ENCODE peak calls at places on chromosomes 5 and 9, in eight cellular contexts. One of them, this sample, is unnamed.

GRCh38 chr5:154365823-154366222 is 80.0 kb upstream of the SAP30L start:
- DNase-seq in PC-3: peak
- DNase-seq in fibroblast of mammary gland: peak
- DNase-seq in psoas muscle: no peak
- DNase-seq in right lobe of liver: no peak
- DNase-seq in cardiac muscle cell: no peak
- DNase-seq in CD8-positive, alpha-beta T cell: no peak
- DNase-seq in tibial artery: no peak
- DNase-seq in this sample: no peak

GRCh38 chr5:173807150-173807784 is 80.9 kb upstream of the CPEB4 start:
- DNase-seq in PC-3: no peak
- DNase-seq in fibroblast of mammary gland: no peak
- DNase-seq in psoas muscle: no peak
- DNase-seq in right lobe of liver: no peak
- DNase-seq in cardiac muscle cell: no peak
- DNase-seq in CD8-positive, alpha-beta T cell: no peak
- DNase-seq in tibial artery: no peak
- DNase-seq in this sample: no peak

GRCh38 chr5:160272041-160272663 is 40.2 kb downstream of the CCNJL start:
- DNase-seq in PC-3: no peak
- DNase-seq in fibroblast of mammary gland: no peak
- DNase-seq in psoas muscle: no peak
- DNase-seq in right lobe of liver: no peak
- DNase-seq in cardiac muscle cell: no peak
- DNase-seq in CD8-positive, alpha-beta T cell: no peak
- DNase-seq in tibial artery: no peak
- DNase-seq in this sample: no peak

GRCh38 chr5:91027316-91027937 is 355.7 kb downstream of the ARRDC3 start:
- DNase-seq in PC-3: no peak
- DNase-seq in fibroblast of mammary gland: no peak
- DNase-seq in psoas muscle: no peak
- DNase-seq in right lobe of liver: no peak
- DNase-seq in cardiac muscle cell: no peak
- DNase-seq in CD8-positive, alpha-beta T cell: no peak
- DNase-seq in tibial artery: no peak
- DNase-seq in this sample: no peak

GRCh38 chr5:91352831-91353695 is 30.1 kb downstream of the ARRDC3 start:
- DNase-seq in PC-3: no peak
- DNase-seq in fibroblast of mammary gland: no peak
- DNase-seq in psoas muscle: no peak
- DNase-seq in right lobe of liver: no peak
- DNase-seq in cardiac muscle cell: no peak
- DNase-seq in CD8-positive, alpha-beta T cell: no peak
- DNase-seq in tibial artery: no peak
- DNase-seq in this sample: no peak

GRCh38 chr9:94081864-94082468 is 2.3 kb upstream of the PTPDC1 start:
- DNase-seq in PC-3: no peak
- DNase-seq in fibroblast of mammary gland: no peak
- DNase-seq in psoas muscle: no peak
- DNase-seq in right lobe of liver: no peak
- DNase-seq in cardiac muscle cell: no peak
- DNase-seq in CD8-positive, alpha-beta T cell: no peak
- DNase-seq in tibial artery: no peak
- DNase-seq in this sample: no peak

GRCh38 chr5:170338933-170339779 is 41.6 kb upstream of the LCP2 start:
- DNase-seq in PC-3: no peak
- DNase-seq in fibroblast of mammary gland: no peak
- DNase-seq in psoas muscle: no peak
- DNase-seq in right lobe of liver: no peak
- DNase-seq in cardiac muscle cell: no peak
- DNase-seq in CD8-positive, alpha-beta T cell: peak
- DNase-seq in tibial artery: no peak
- DNase-seq in this sample: peak

GRCh38 chr9:133759146-133759900 is 21.2 kb upstream of the SARDH start:
- DNase-seq in PC-3: no peak
- DNase-seq in fibroblast of mammary gland: peak
- DNase-seq in psoas muscle: peak
- DNase-seq in right lobe of liver: peak
- DNase-seq in cardiac muscle cell: peak
- DNase-seq in CD8-positive, alpha-beta T cell: no peak
- DNase-seq in tibial artery: peak
- DNase-seq in this sample: peak

GRCh38 chr9:95796029-95796428 is 79.5 kb upstream of the ERCC6L2 start:
- DNase-seq in PC-3: no peak
- DNase-seq in fibroblast of mammary gland: no peak
- DNase-seq in psoas muscle: no peak
- DNase-seq in right lobe of liver: no peak
- DNase-seq in cardiac muscle cell: no peak
- DNase-seq in CD8-positive, alpha-beta T cell: no peak
- DNase-seq in tibial artery: no peak
- DNase-seq in this sample: no peak

GRCh38 chr5:54829102-54829501 is 156.3 kb downstream of the ESM1 start:
- DNase-seq in PC-3: no peak
- DNase-seq in fibroblast of mammary gland: no peak
- DNase-seq in psoas muscle: no peak
- DNase-seq in right lobe of liver: no peak
- DNase-seq in cardiac muscle cell: no peak
- DNase-seq in CD8-positive, alpha-beta T cell: no peak
- DNase-seq in tibial artery: no peak
- DNase-seq in this sample: no peak

GRCh38 chr9:134243778-134244467 is 79.6 kb upstream of the RNU6ATAC start:
- DNase-seq in PC-3: no peak
- DNase-seq in fibroblast of mammary gland: peak
- DNase-seq in psoas muscle: no peak
- DNase-seq in right lobe of liver: peak
- DNase-seq in cardiac muscle cell: no peak
- DNase-seq in CD8-positive, alpha-beta T cell: peak
- DNase-seq in tibial artery: no peak
- DNase-seq in this sample: no peak

GRCh38 chr5:38265546-38266179 is 7.3 kb downstream of the EGFLAM start:
- DNase-seq in PC-3: peak
- DNase-seq in fibroblast of mammary gland: peak
- DNase-seq in psoas muscle: peak
- DNase-seq in right lobe of liver: no peak
- DNase-seq in cardiac muscle cell: peak
- DNase-seq in CD8-positive, alpha-beta T cell: no peak
- DNase-seq in tibial artery: no peak
- DNase-seq in this sample: no peak

GRCh38 chr9:73911814-73912213 is 585.3 kb upstream of the RORB start:
- DNase-seq in PC-3: no peak
- DNase-seq in fibroblast of mammary gland: no peak
- DNase-seq in psoas muscle: no peak
- DNase-seq in right lobe of liver: no peak
- DNase-seq in cardiac muscle cell: no peak
- DNase-seq in CD8-positive, alpha-beta T cell: no peak
- DNase-seq in tibial artery: no peak
- DNase-seq in this sample: no peak

GRCh38 chr9:73919712-73920111 is 577.4 kb upstream of the RORB start:
- DNase-seq in PC-3: no peak
- DNase-seq in fibroblast of mammary gland: no peak
- DNase-seq in psoas muscle: no peak
- DNase-seq in right lobe of liver: no peak
- DNase-seq in cardiac muscle cell: no peak
- DNase-seq in CD8-positive, alpha-beta T cell: no peak
- DNase-seq in tibial artery: no peak
- DNase-seq in this sample: no peak

GRCh38 chr9:73916016-73916673 is 581.0 kb upstream of the RORB start:
- DNase-seq in PC-3: no peak
- DNase-seq in fibroblast of mammary gland: peak
- DNase-seq in psoas muscle: no peak
- DNase-seq in right lobe of liver: no peak
- DNase-seq in cardiac muscle cell: peak
- DNase-seq in CD8-positive, alpha-beta T cell: no peak
- DNase-seq in tibial artery: no peak
- DNase-seq in this sample: no peak
- TF ChIP-seq CTCF in PC-3: no peak
- TF ChIP-seq CTCF in fibroblast of mammary gland: peak
- TF ChIP-seq CTCF in psoas muscle: no peak
- TF ChIP-seq CTCF in right lobe of liver: peak
- TF ChIP-seq CTCF in cardiac muscle cell: peak
- TF ChIP-seq CTCF in CD8-positive, alpha-beta T cell: no peak
- TF ChIP-seq CTCF in tibial artery: no peak
- TF ChIP-seq CTCF in this sample: peak

GRCh38 chr5:64594601-64595518 is 89.0 kb downstream of the RGS7BP start:
- DNase-seq in PC-3: peak
- DNase-seq in fibroblast of mammary gland: no peak
- DNase-seq in psoas muscle: no peak
- DNase-seq in right lobe of liver: no peak
- DNase-seq in cardiac muscle cell: peak
- DNase-seq in CD8-positive, alpha-beta T cell: no peak
- DNase-seq in tibial artery: no peak
- DNase-seq in this sample: no peak
- TF ChIP-seq CTCF in PC-3: peak
- TF ChIP-seq CTCF in fibroblast of mammary gland: peak
- TF ChIP-seq CTCF in psoas muscle: peak
- TF ChIP-seq CTCF in right lobe of liver: peak
- TF ChIP-seq CTCF in cardiac muscle cell: peak
- TF ChIP-seq CTCF in CD8-positive, alpha-beta T cell: no peak
- TF ChIP-seq CTCF in tibial artery: peak
- TF ChIP-seq CTCF in this sample: no peak

DNA sequence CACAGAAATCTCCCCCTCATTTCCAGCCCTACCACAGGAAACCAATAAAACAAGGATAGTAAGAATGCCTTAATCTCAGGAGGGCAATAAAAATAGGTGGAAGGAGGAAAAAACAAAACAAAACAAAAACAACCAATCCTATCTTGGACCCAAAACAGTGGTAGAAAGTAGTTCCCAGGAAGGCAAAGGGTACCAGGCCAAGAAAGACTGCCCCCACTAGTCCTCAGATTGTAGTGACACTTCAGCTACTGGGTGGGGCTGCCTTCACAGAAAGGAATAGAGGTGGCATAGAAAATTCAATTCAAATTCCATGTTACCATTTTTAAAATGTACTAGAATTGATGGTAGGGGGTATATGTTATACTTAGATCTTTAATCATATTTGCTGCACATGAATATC is 59.3 kb downstream of the DPYSL3 start:
- DNase-seq in PC-3: no peak
- DNase-seq in fibroblast of mammary gland: no peak
- DNase-seq in psoas muscle: no peak
- DNase-seq in right lobe of liver: no peak
- DNase-seq in cardiac muscle cell: no peak
- DNase-seq in CD8-positive, alpha-beta T cell: no peak
- DNase-seq in tibial artery: no peak
- DNase-seq in this sample: no peak
- TF ChIP-seq CTCF in PC-3: no peak
- TF ChIP-seq CTCF in fibroblast of mammary gland: peak
- TF ChIP-seq CTCF in psoas muscle: no peak
- TF ChIP-seq CTCF in right lobe of liver: no peak
- TF ChIP-seq CTCF in cardiac muscle cell: no peak
- TF ChIP-seq CTCF in CD8-positive, alpha-beta T cell: no peak
- TF ChIP-seq CTCF in tibial artery: no peak
- TF ChIP-seq CTCF in this sample: no peak

GRCh38 chr9:6473149-6473548 is 60.1 kb downstream of the UHRF2 start:
- DNase-seq in PC-3: no peak
- DNase-seq in fibroblast of mammary gland: no peak
- DNase-seq in psoas muscle: no peak
- DNase-seq in right lobe of liver: no peak
- DNase-seq in cardiac muscle cell: no peak
- DNase-seq in CD8-positive, alpha-beta T cell: no peak
- DNase-seq in tibial artery: no peak
- DNase-seq in this sample: no peak
- TF ChIP-seq CTCF in PC-3: no peak
- TF ChIP-seq CTCF in fibroblast of mammary gland: no peak
- TF ChIP-seq CTCF in psoas muscle: no peak
- TF ChIP-seq CTCF in right lobe of liver: no peak
- TF ChIP-seq CTCF in cardiac muscle cell: no peak
- TF ChIP-seq CTCF in CD8-positive, alpha-beta T cell: no peak
- TF ChIP-seq CTCF in tibial artery: no peak
- TF ChIP-seq CTCF in this sample: no peak

GRCh38 chr5:126777974-126778674 is 1.2 kb downstream of the LMNB1 start:
- DNase-seq in PC-3: peak
- DNase-seq in fibroblast of mammary gland: peak
- DNase-seq in psoas muscle: peak
- DNase-seq in right lobe of liver: peak
- DNase-seq in cardiac muscle cell: peak
- DNase-seq in CD8-positive, alpha-beta T cell: peak
- DNase-seq in tibial artery: peak
- DNase-seq in this sample: peak

GRCh38 chr5:126778675-126779403 is 1.9 kb downstream of the LMNB1 start:
- DNase-seq in PC-3: no peak
- DNase-seq in fibroblast of mammary gland: peak
- DNase-seq in psoas muscle: no peak
- DNase-seq in right lobe of liver: no peak
- DNase-seq in cardiac muscle cell: no peak
- DNase-seq in CD8-positive, alpha-beta T cell: no peak
- DNase-seq in tibial artery: no peak
- DNase-seq in this sample: no peak

GRCh38 chr5:126777257-126777973 is 479 bp downstream of the LMNB1 start:
- DNase-seq in PC-3: peak
- DNase-seq in fibroblast of mammary gland: peak
- DNase-seq in psoas muscle: peak
- DNase-seq in right lobe of liver: peak
- DNase-seq in cardiac muscle cell: peak
- DNase-seq in CD8-positive, alpha-beta T cell: peak
- DNase-seq in tibial artery: peak
- DNase-seq in this sample: no peak

GRCh38 chr5:126780165-126780827 is 3.4 kb downstream of the LMNB1 start:
- DNase-seq in PC-3: peak
- DNase-seq in fibroblast of mammary gland: peak
- DNase-seq in psoas muscle: no peak
- DNase-seq in right lobe of liver: no peak
- DNase-seq in cardiac muscle cell: peak
- DNase-seq in CD8-positive, alpha-beta T cell: peak
- DNase-seq in tibial artery: no peak
- DNase-seq in this sample: no peak

DNA sequence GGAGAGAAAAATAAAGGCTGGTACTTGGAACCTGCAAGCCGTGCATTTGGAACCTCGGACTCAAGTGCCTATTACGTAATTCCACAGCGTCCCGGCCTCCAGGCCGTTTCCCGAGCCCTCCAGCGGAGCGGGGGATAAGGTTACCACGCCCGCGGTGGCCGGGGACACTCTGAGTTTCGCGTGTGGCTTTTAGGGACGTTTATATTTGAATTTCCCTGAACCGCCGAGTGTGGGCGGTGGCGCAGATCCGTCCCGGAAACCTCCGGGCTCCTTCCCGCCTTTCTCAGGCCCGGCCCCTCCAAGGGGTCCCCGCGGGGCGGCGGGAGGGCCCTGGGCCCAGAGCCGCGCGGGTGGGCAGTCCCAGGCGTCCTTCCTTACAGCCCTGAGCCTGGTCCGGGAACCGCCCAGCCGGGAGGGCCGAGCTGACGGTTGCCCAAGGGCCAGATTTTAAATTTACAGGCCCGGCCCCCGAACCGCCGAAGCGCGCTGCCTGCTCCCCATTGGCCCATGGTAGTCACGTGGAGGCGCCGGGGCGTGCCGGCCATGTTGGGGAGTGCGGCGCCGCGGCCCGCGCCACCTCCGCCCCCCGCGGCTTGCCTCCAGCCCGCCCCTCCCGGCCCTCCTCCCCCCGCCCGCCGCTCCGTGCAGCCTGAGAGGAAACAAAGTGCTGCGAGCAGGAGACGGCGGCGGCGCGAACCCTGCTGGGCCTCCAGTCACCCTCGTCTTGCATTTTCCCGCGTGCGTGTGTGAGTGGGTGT is at the start of gene LMNB1:
- DNase-seq in PC-3: peak
- DNase-seq in fibroblast of mammary gland: peak
- DNase-seq in psoas muscle: peak
- DNase-seq in right lobe of liver: peak
- DNase-seq in cardiac muscle cell: peak
- DNase-seq in CD8-positive, alpha-beta T cell: peak
- DNase-seq in tibial artery: peak
- DNase-seq in this sample: peak
- TF ChIP-seq CTCF in PC-3: no peak
- TF ChIP-seq CTCF in fibroblast of mammary gland: no peak
- TF ChIP-seq CTCF in psoas muscle: no peak
- TF ChIP-seq CTCF in right lobe of liver: peak
- TF ChIP-seq CTCF in cardiac muscle cell: no peak
- TF ChIP-seq CTCF in CD8-positive, alpha-beta T cell: no peak
- TF ChIP-seq CTCF in tibial artery: no peak
- TF ChIP-seq CTCF in this sample: no peak